ENCODE peak calls at places on chromosomes 4 and X, in four cellular contexts. One of them, this sample, is unnamed.

GRCh38 chrX:69968956-69969355 is 80.8 kb downstream of the AWAT2 start:
- DNase-seq in IMR-90: no peak
- DNase-seq in H9: no peak
- DNase-seq in H1: no peak
- DNase-seq in this sample: no peak

GRCh38 chr4:174425669-174426068 is 96.6 kb downstream of the HPGD start:
- DNase-seq in IMR-90: no peak
- DNase-seq in H9: no peak
- DNase-seq in H1: no peak
- DNase-seq in this sample: no peak

GRCh38 chrX:54945224-54945623 is 24.6 kb downstream of the TRO start:
- DNase-seq in IMR-90: no peak
- DNase-seq in H9: no peak
- DNase-seq in H1: no peak
- DNase-seq in this sample: no peak

GRCh38 chr4:186846426-186846825 is 122.8 kb upstream of the FAT1 start:
- DNase-seq in IMR-90: peak; percentile 54
- DNase-seq in H9: no peak
- DNase-seq in H1: no peak
- DNase-seq in this sample: no peak

GRCh38 chr4:141207971-141208370 is 12.7 kb upstream of the ZNF330 start:
- DNase-seq in IMR-90: no peak
- DNase-seq in H9: no peak
- DNase-seq in H1: no peak
- DNase-seq in this sample: no peak

GRCh38 chr4:16537926-16538325 is 311.7 kb upstream of the TAPT1 start:
- DNase-seq in IMR-90: no peak
- DNase-seq in H9: no peak
- DNase-seq in H1: no peak
- DNase-seq in this sample: no peak

GRCh38 chrX:74656079-74656745 is 41.8 kb upstream of the RLIM start:
- DNase-seq in IMR-90: peak; percentile 27
- DNase-seq in H9: no peak
- DNase-seq in H1: no peak
- DNase-seq in this sample: peak; percentile 50

GRCh38 chrX:31243804-31244203 is 172.0 kb upstream of the FTHL17 start:
- DNase-seq in IMR-90: no peak
- DNase-seq in H9: no peak
- DNase-seq in H1: no peak
- DNase-seq in this sample: no peak

GRCh38 chr4:126533176-126533575 is 1099.6 kb upstream of the INTU start:
- DNase-seq in IMR-90: peak; percentile 12
- DNase-seq in H9: no peak
- DNase-seq in H1: no peak
- DNase-seq in this sample: no peak

GRCh38 chr4:2798399-2799301 is 5.8 kb downstream of the SH3BP2 start:
- DNase-seq in IMR-90: no peak
- DNase-seq in H9: no peak
- DNase-seq in H1: no peak
- DNase-seq in this sample: no peak

DNA sequence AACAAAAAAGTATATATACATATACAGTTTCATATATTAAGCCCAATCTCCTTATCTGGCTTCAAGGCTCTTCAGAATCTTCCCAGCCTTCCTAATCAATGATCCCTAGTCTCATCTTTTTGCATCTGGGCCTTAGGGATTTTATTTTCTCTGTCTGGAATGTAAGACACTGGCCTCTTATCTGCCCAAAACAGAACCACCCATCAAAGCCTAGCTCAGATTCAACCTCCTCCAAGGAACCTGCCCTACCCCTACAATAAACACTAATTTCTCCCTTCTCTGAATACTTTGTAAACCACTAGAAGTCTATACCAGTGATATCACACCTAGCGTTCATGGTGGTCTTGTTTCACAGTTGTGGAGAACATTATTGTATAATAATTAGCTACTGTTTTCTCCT is 23.1 kb upstream of the GAB1 start:
- DNase-seq in IMR-90: no peak
- DNase-seq in H9: no peak
- DNase-seq in H1: no peak
- DNase-seq in this sample: no peak
- H4K5ac ChIP-seq in IMR-90: no peak overlapping the region
- H4K5ac ChIP-seq in H9: no peak overlapping the region
- H4K5ac ChIP-seq in H1: no peak overlapping the region
- H4K5ac ChIP-seq in this sample: no peak overlapping the region

GRCh38 chrX:24196509-24196908 is 47.0 kb downstream of the ZFX start:
- DNase-seq in IMR-90: no peak
- DNase-seq in H9: no peak
- DNase-seq in H1: no peak
- DNase-seq in this sample: no peak
- H4K5ac ChIP-seq in IMR-90: no peak overlapping the region
- H4K5ac ChIP-seq in H9: no peak overlapping the region
- H4K5ac ChIP-seq in H1: no peak overlapping the region
- H4K5ac ChIP-seq in this sample: no peak overlapping the region

DNA sequence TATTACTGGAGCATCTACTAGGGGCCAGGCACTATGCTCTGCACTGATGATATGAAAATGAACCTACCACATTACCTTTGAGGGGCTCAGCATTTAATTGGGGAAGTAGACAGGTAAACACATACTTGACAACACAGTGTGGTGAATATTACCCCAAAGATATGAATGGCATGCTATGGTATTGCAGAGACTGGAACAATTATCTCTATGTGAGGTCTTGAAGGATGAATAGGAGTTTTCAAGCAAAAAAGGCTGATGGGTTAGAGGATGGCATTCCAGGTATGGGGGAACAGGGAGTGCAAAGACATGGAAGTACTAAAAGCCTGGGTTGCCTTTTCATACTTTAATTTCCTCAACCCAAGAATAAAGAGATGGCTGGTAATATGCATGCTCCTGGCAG is 59.1 kb upstream of the CAPN6 start:
- DNase-seq in IMR-90: no peak
- DNase-seq in H9: no peak
- DNase-seq in H1: no peak
- DNase-seq in this sample: no peak
- H4K5ac ChIP-seq in IMR-90: no peak overlapping the region
- H4K5ac ChIP-seq in H9: no peak overlapping the region
- H4K5ac ChIP-seq in H1: no peak overlapping the region
- H4K5ac ChIP-seq in this sample: no peak overlapping the region

DNA sequence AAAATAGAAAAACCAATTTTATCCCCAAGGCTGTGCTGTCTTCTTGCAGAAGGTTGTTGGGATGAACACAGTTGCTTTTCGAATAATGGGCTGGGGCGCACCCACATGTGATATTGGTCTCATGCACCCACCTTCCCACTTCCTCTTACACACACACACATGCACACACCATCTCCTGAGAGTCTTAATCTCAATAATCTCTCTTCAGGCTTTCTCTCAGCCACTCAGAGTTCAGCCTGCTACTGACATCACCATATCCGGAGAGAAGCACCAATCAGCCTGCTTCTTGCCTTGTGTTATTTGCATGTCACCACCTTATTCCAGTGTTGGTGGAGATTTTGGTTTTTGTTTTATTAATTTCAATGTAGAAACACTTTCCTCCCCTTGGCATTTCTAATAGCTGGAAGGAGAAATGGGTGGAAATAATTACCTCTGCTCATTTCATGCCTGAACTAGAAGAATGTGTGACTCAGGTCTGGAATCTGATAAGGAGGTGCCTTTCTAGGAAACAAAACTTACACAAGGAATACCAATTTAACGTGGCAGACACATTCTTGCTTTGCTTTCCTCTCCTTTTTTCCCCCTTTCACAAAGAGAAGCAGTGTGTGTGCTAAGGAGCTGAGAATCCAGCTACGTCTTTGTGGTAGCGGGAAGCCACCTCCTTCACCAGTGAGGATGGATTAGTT is 400.2 kb downstream of the MID1IP1 start:
- DNase-seq in IMR-90: no peak
- DNase-seq in H9: no peak
- DNase-seq in H1: no peak
- DNase-seq in this sample: peak; percentile 74
- H4K5ac ChIP-seq in IMR-90: no peak overlapping the region
- H4K5ac ChIP-seq in H9: peak overlapping the region; percentile 11
- H4K5ac ChIP-seq in H1: no peak overlapping the region
- H4K5ac ChIP-seq in this sample: no peak overlapping the region

GRCh38 chr4:170682511-170682910 is 592.8 kb upstream of the AADAT start:
- DNase-seq in IMR-90: no peak
- DNase-seq in H9: no peak
- DNase-seq in H1: no peak
- DNase-seq in this sample: peak; percentile 91
- H4K5ac ChIP-seq in IMR-90: no peak overlapping the region
- H4K5ac ChIP-seq in H9: no peak overlapping the region
- H4K5ac ChIP-seq in H1: no peak overlapping the region
- H4K5ac ChIP-seq in this sample: no peak overlapping the region

GRCh38 chr4:100889401-100889800 is 371.6 kb upstream of the EMCN start:
- DNase-seq in IMR-90: no peak
- DNase-seq in H9: no peak
- DNase-seq in H1: no peak
- DNase-seq in this sample: no peak
- H4K5ac ChIP-seq in IMR-90: no peak overlapping the region
- H4K5ac ChIP-seq in H9: no peak overlapping the region
- H4K5ac ChIP-seq in H1: no peak overlapping the region
- H4K5ac ChIP-seq in this sample: no peak overlapping the region

GRCh38 chr4:183330841-183331240 is 8.6 kb upstream of the CLDN24 start:
- DNase-seq in IMR-90: no peak
- DNase-seq in H9: no peak
- DNase-seq in H1: no peak
- DNase-seq in this sample: no peak

GRCh38 chr4:183329954-183330742 is 7.9 kb upstream of the CLDN24 start:
- DNase-seq in IMR-90: no peak
- DNase-seq in H9: no peak
- DNase-seq in H1: no peak
- DNase-seq in this sample: peak; percentile 39

GRCh38 chr4:183333202-183333601 is 11.0 kb upstream of the CLDN24 start:
- DNase-seq in IMR-90: no peak
- DNase-seq in H9: no peak
- DNase-seq in H1: no peak
- DNase-seq in this sample: no peak

GRCh38 chr4:183333983-183334382 is 11.8 kb upstream of the CLDN24 start:
- DNase-seq in IMR-90: peak; percentile 4
- DNase-seq in H9: no peak
- DNase-seq in H1: no peak
- DNase-seq in this sample: peak; percentile 26

DNA sequence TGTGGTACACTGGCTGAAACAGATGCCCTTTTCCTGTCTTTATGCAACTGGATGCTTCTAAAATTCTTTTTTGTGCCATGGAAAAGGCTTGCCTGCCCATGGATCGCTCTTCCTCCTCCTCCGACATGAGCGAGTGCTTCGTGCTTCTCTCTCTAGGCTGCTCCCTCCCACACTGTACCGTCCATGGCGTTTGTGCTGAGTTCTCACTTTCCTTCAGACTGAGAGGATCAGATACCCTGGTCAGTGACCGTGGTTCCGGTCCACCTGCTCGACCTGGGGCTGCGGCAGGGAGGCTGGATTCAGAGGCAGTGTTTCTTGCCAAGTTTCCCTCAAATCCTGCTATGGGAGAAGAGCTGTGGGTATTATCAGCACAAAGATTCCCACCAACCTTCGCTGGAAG is 10.2 kb upstream of the CLDN24 start:
- DNase-seq in IMR-90: no peak
- DNase-seq in H9: no peak
- DNase-seq in H1: no peak
- DNase-seq in this sample: no peak
- H4K5ac ChIP-seq in IMR-90: no peak overlapping the region
- H4K5ac ChIP-seq in H9: no peak overlapping the region
- H4K5ac ChIP-seq in H1: no peak overlapping the region
- H4K5ac ChIP-seq in this sample: no peak overlapping the region

DNA sequence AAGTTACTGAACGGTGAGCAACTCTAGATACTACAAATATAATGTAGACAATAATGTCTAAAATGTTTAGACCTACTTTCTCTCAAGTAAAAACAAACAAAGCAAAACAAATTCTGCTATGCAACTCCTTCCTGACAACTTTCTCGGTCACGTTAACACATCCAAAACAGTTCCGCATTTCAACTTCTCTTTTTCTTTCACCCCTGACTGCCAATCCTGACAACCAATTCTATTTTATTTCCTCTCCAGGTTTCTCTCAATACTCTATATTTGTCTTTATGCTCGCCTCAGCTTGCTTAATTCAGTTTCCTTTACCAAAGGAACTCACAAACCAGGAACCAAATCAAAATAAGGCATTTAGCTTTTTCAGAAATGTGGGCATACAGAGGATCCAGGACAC is 513.0 kb downstream of the FSTL5 start:
- DNase-seq in IMR-90: no peak
- DNase-seq in H9: no peak
- DNase-seq in H1: no peak
- DNase-seq in this sample: no peak
- H4K5ac ChIP-seq in IMR-90: no peak overlapping the region
- H4K5ac ChIP-seq in H9: no peak overlapping the region
- H4K5ac ChIP-seq in H1: no peak overlapping the region
- H4K5ac ChIP-seq in this sample: no peak overlapping the region

DNA sequence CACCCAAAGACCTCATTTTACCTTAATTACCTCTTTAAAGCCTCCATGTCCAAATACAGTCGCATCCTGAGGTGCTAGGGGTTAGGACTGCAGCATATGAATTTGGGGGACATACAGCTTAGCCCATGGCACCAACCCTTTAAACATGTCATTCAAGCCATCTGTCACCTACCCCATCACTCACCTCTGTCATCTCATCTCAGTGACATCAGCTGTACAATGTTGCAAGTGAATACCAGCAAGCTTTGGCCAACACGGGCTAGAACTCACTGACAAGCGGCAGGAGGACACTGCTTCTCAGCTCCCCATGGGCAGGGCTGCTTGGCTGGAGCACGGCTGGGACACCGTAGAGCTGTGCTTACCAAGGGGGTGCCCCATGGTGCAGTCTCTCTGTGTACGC is 107.5 kb downstream of the STK32B start:
- DNase-seq in IMR-90: no peak
- DNase-seq in H9: no peak
- DNase-seq in H1: no peak
- DNase-seq in this sample: no peak
- H4K5ac ChIP-seq in IMR-90: no peak overlapping the region
- H4K5ac ChIP-seq in H9: no peak overlapping the region
- H4K5ac ChIP-seq in H1: no peak overlapping the region
- H4K5ac ChIP-seq in this sample: no peak overlapping the region

GRCh38 chrX:124228849-124229248 is 103.6 kb upstream of the TEX13D start:
- DNase-seq in IMR-90: no peak
- DNase-seq in H9: no peak
- DNase-seq in H1: no peak
- DNase-seq in this sample: peak; percentile 24
- H4K5ac ChIP-seq in IMR-90: no peak overlapping the region
- H4K5ac ChIP-seq in H9: no peak overlapping the region
- H4K5ac ChIP-seq in H1: no peak overlapping the region
- H4K5ac ChIP-seq in this sample: no peak overlapping the region